ENCODE peak calls at places on chromosomes 3 and 15, in ten cellular contexts. P is NCI-H510A; I is BJ; L is activated CD4-positive, alpha-beta T cell treated with anti-CD3 and anti-CD28 coated beads, Interleukin-2, amount 50 U/mL, for 1 hour; B is activated CD8-positive, alpha-beta memory T cell treated with anti-CD3 and anti-CD28 coated beads, Interleukin-2, amount 50 U/mL, for 48 hours; F is naive thymus-derived CD8-positive, alpha-beta T cell; S is non-pigmented ciliary epithelial cell; M is cortex of kidney; T is foreskin fibroblast; A is gastrocnemius medialis. C is an unnamed sample.

GRCh38 chr3:195110647-195111321 is 160.2 kb downstream of the XXYLT1 start:
- DNase-seq in P (no peak), S (no peak), L (no peak), A (no peak), F (no peak), B (no peak), M (no peak), I (peak), T (peak), C (no peak)

GRCh38 chr3:43523454-43524053 is 98.3 kb downstream of the ANO10 start:
- DNase-seq in M (no peak), A (no peak), L (no peak), P (no peak), I (no peak), B (peak), T (peak), S (no peak), F (no peak), C (no peak)

GRCh38 chr3:46901591-46902187 is 24.2 kb downstream of the PTH1R start:
- DNase-seq in P (no peak), F (no peak), A (no peak), T (no peak), I (no peak), S (no peak), L (no peak), M (no peak), B (no peak), C (no peak)

GRCh38 chr3:100256724-100257123 is 4.1 kb upstream of the TBC1D23 start:
- DNase-seq in T (peak), B (no peak), S (no peak), I (no peak), M (no peak), F (no peak), P (no peak), L (no peak), A (no peak), C (no peak)

GRCh38 chr15:50633653-50634052 is 52.9 kb downstream of the TRPM7 start:
- DNase-seq in P (no peak), A (no peak), T (no peak), S (no peak), B (no peak), F (no peak), L (no peak), M (no peak), I (no peak), C (no peak)

GRCh38 chr3:72368331-72368975 is 479.8 kb downstream of the SHQ1 start:
- DNase-seq in M (no peak), S (no peak), L (no peak), I (no peak), T (no peak), F (no peak), A (no peak), B (no peak), P (no peak), C (no peak)

GRCh38 chr3:89107461-89108035 is at the start of gene EPHA3:
- DNase-seq in I (no peak), B (peak), M (no peak), L (peak), F (peak), T (peak), S (no peak), A (peak), P (no peak), C (peak)

GRCh38 chr15:72229076-72229946 is 1.7 kb downstream of the PKM start:
- DNase-seq in I (no peak), P (no peak), L (peak), F (peak), S (no peak), M (no peak), B (peak), A (no peak), T (peak), C (no peak)

GRCh38 chr3:117150628-117151027 is 441.0 kb downstream of the TUSC7 start:
- DNase-seq in A (no peak), S (no peak), T (peak), B (no peak), M (no peak), L (no peak), I (no peak), F (no peak), P (no peak), C (no peak)

GRCh38 chr15:62503451-62503850 is 338.4 kb upstream of the C2CD4B start:
- DNase-seq in S (no peak), F (no peak), I (no peak), B (no peak), M (no peak), A (no peak), L (no peak), T (peak), P (no peak), C (no peak)

GRCh38 chr15:101045236-101045646 is 126.1 kb downstream of the LRRK1 start:
- DNase-seq in P (no peak), M (no peak), B (peak), L (no peak), T (peak), A (no peak), I (peak), F (no peak), S (no peak), C (no peak)

GRCh38 chr15:83815506-83815905 is 161.6 kb downstream of the ADAMTSL3 start:
- DNase-seq in S (no peak), B (no peak), I (no peak), A (no peak), T (no peak), L (no peak), F (no peak), M (no peak), P (no peak), C (no peak)

GRCh38 chr3:10508619-10509260 is 3.4 kb upstream of the ATP2B2 start:
- DNase-seq in L (no peak), I (no peak), P (no peak), T (no peak), A (no peak), M (no peak), F (no peak), S (no peak), B (no peak), C (no peak)

GRCh38 chr15:38623744-38624143 is 59.1 kb upstream of the RASGRP1 start:
- DNase-seq in T (no peak), P (no peak), I (no peak), L (no peak), F (no peak), M (no peak), A (peak), B (no peak), S (no peak), C (no peak)